ENCODE peak calls at places on chromosome 15, in seven cellular contexts. B is LHCN-M2, Z is M059J, N is H9, K is A172, I is occipital lobe, F is Kasumi-1. L is an unnamed sample.

GRCh38 chr15:100601158-100601557 is 826 bp downstream of the LINS1 start:
- DNase-seq in F (peak), B (no peak), N (no peak), I (no peak), Z (peak), K (no peak), L (peak)

GRCh38 chr15:80456517-80457497 is 52.6 kb downstream of the ARNT2 start:
- DNase-seq in I (no peak), B (peak), K (no peak), F (no peak), N (no peak), Z (peak), L (no peak)

GRCh38 chr15:52013151-52013791 is 5.7 kb upstream of the MAPK6 start:
- DNase-seq in B (peak), I (no peak), F (peak), K (peak), Z (peak), N (no peak), L (peak)

GRCh38 chr15:39874890-39875549 is 45.0 kb downstream of the GPR176 start:
- DNase-seq in I (no peak), N (no peak), B (peak), K (no peak), F (no peak), Z (peak), L (no peak)

GRCh38 chr15:60396964-60397771 is 618 bp downstream of the ANXA2 start:
- DNase-seq in F (peak), Z (peak), I (no peak), N (peak), B (peak), K (peak), L (no peak)

GRCh38 chr15:87711011-87711410 is 545.5 kb downstream of the NTRK3 start:
- DNase-seq in F (no peak), I (no peak), K (peak), N (no peak), B (no peak), Z (peak), L (no peak)

GRCh38 chr15:45664451-45664850 is 29.6 kb downstream of the SQOR start:
- DNase-seq in I (no peak), Z (no peak), B (peak), N (no peak), F (no peak), K (no peak), L (no peak)

GRCh38 chr15:31175484-31175883 is 74.0 kb upstream of the TRPM1 start:
- DNase-seq in F (no peak), I (no peak), K (no peak), N (no peak), B (no peak), Z (no peak), L (no peak)

GRCh38 chr15:20348291-20348899 is 193.2 kb downstream of the GOLGA6L6 start:
- DNase-seq in Z (no peak), F (no peak), B (no peak), K (no peak), I (no peak), N (peak), L (no peak)

GRCh38 chr15:89196994-89197393 is 24.4 kb downstream of the RLBP1 start:
- DNase-seq in B (no peak), K (no peak), Z (no peak), I (no peak), F (no peak), N (no peak), L (no peak)

GRCh38 chr15:64893481-64894394 is 18.0 kb upstream of the ANKDD1A start:
- DNase-seq in N (peak), I (peak), K (peak), Z (peak), F (peak), B (peak), L (peak)

GRCh38 chr15:73357999-73358665 is 10.6 kb downstream of the HCN4 start:
- DNase-seq in I (no peak), F (no peak), B (no peak), Z (no peak), N (no peak), K (no peak), L (no peak)

GRCh38 chr15:40047413-40048154 is 8.6 kb upstream of the SRP14 start:
- DNase-seq in I (peak), Z (peak), F (peak), K (peak), B (no peak), N (no peak), L (peak)

GRCh38 chr15:67771201-67771600 is 54.1 kb upstream of the SKOR1 start:
- DNase-seq in F (no peak), I (no peak), N (no peak), B (no peak), K (no peak), Z (no peak), L (no peak)

GRCh38 chr15:90685688-90686434 is 31.3 kb upstream of the BLM start:
- DNase-seq in I (no peak), F (peak), Z (no peak), N (no peak), B (no peak), K (no peak), L (peak)

GRCh38 chr15:89774492-89774891 is 1.6 kb upstream of the MESP2 start:
- DNase-seq in Z (no peak), F (no peak), K (no peak), B (no peak), I (no peak), N (no peak), L (no peak)

GRCh38 chr15:42108189-42108588 is 13.8 kb upstream of the PLA2G4D start:
- DNase-seq in B (peak), N (no peak), F (no peak), K (no peak), Z (peak), I (no peak), L (no peak)

L was measured in GF-D8.